ENCODE peak calls at places on chromosomes 12 and 14, in ten cellular contexts. X is GM23248; A is ACHN; L is Peyer's patch; R is OCI-LY7; U is foreskin melanocyte; F is HFFc6; C is central memory CD4-positive, alpha-beta T cell; B is heart right ventricle; I is hepatic stellate cell. S is an unnamed sample.

GRCh38 chr14:100871234-100872186 is 32.0 kb downstream of the RTL1 start:
- DNase-seq in L (no peak), R (no peak), F (peak; percentile 78), B (no peak), U (no peak), X (peak; percentile 82), I (no peak), A (no peak), C (no peak), S (peak; percentile 52)

GRCh38 chr14:101360045-101360931 is 201.0 kb upstream of the DIO3 start:
- DNase-seq in F (no peak), R (peak; percentile 96), A (no peak), X (peak; percentile 10), U (no peak), C (no peak), I (no peak), L (peak; percentile 74), B (peak; percentile 25), S (no peak)

GRCh38 chr12:25347716-25348261 is 97.1 kb upstream of the KRAS start:
- DNase-seq in X (peak; percentile 16), F (no peak), B (no peak), A (no peak), U (no peak), L (no peak), R (no peak), I (no peak), C (no peak), S (no peak)

GRCh38 chr12:97404093-97404492 is 58.5 kb upstream of the RMST start:
- DNase-seq in R (no peak), C (no peak), A (no peak), F (no peak), X (no peak), B (no peak), U (no peak), L (no peak), I (no peak), S (no peak)

GRCh38 chr14:92897922-92898599 is 24.9 kb upstream of the CHGA start:
- DNase-seq in F (no peak), R (no peak), L (no peak), A (no peak), C (no peak), U (no peak), B (no peak), X (peak; percentile 10), I (no peak), S (no peak)

GRCh38 chr14:54796961-54797360 is 105.7 kb downstream of the GCH1 start:
- DNase-seq in C (no peak), A (peak; percentile 43), I (peak; percentile 75), L (no peak), R (no peak), B (no peak), X (peak; percentile 82), F (peak; percentile 77), U (peak; percentile 48), S (peak; percentile 46)

GRCh38 chr14:77864085-77864484 is 64.2 kb downstream of the ADCK1 start:
- DNase-seq in X (no peak), L (no peak), C (no peak), A (no peak), R (no peak), U (no peak), F (no peak), B (no peak), I (no peak), S (no peak)

GRCh38 chr14:70188608-70189540 is at the start of gene SLC8A3:
- DNase-seq in X (peak; percentile 45), U (peak; percentile 15), C (no peak), F (peak; percentile 1), A (no peak), R (no peak), L (no peak), B (no peak), I (peak; percentile 43), S (no peak)

GRCh38 chr12:40031965-40032364 is 73.9 kb downstream of the SLC2A13 start:
- DNase-seq in U (no peak), B (no peak), R (no peak), F (no peak), L (no peak), X (no peak), C (no peak), I (no peak), A (peak; percentile 42), S (no peak)

GRCh38 chr12:10982244-10982643 is 4.5 kb downstream of the TAS2R50 start:
- DNase-seq in R (no peak), U (peak; percentile 20), C (peak; percentile 85), F (no peak), B (no peak), I (no peak), L (peak; percentile 49), X (no peak), A (no peak), S (no peak)

GRCh38 chr12:50232206-50232605 is 51.1 kb downstream of the LIMA1 start:
- DNase-seq in A (no peak), L (no peak), F (no peak), C (no peak), U (no peak), X (no peak), B (no peak), R (no peak), I (no peak), S (no peak)

GRCh38 chr12:15200703-15201102 is 20.5 kb downstream of the RERG start:
- DNase-seq in U (no peak), L (no peak), B (no peak), A (no peak), F (no peak), C (no peak), R (no peak), I (no peak), X (no peak), S (no peak)

GRCh38 chr12:53169644-53170043 is 10.9 kb upstream of the ZNF740 start:
- DNase-seq in B (no peak), F (no peak), I (no peak), X (no peak), A (no peak), U (no peak), R (no peak), C (no peak), L (no peak), S (no peak)

GRCh38 chr14:84252706-84253105 is 1277.2 kb upstream of the FLRT2 start:
- DNase-seq in L (no peak), X (no peak), I (no peak), B (no peak), A (no peak), U (no peak), F (no peak), R (no peak), C (no peak), S (no peak)

GRCh38 chr14:65506801-65507200 is 94.3 kb downstream of the FUT8 start:
- DNase-seq in A (no peak), F (no peak), B (no peak), C (no peak), L (no peak), R (no peak), X (no peak), U (no peak), I (no peak), S (no peak)

GRCh38 chr12:113347892-113348291 is 10.5 kb upstream of the PLBD2 start:
- DNase-seq in C (no peak), F (no peak), U (no peak), L (no peak), X (no peak), I (no peak), A (no peak), B (no peak), R (no peak), S (no peak)

GRCh38 chr12:113794774-113795173 is 171.4 kb downstream of the RBM19 start:
- DNase-seq in R (no peak), L (no peak), B (no peak), F (no peak), C (no peak), U (no peak), I (no peak), X (no peak), A (no peak), S (no peak)

GRCh38 chr12:101042211-101042610 is 167.8 kb downstream of the SLC5A8 start:
- DNase-seq in A (no peak), X (no peak), L (no peak), U (no peak), F (no peak), C (no peak), B (no peak), R (no peak), I (no peak), S (no peak)

GRCh38 chr12:68240975-68241374 is 12.4 kb downstream of the IL22 start:
- DNase-seq in U (no peak), I (no peak), B (no peak), F (no peak), R (peak; percentile 72), L (peak; percentile 71), X (peak; percentile 59), A (no peak), C (peak; percentile 43), S (no peak)

GRCh38 chr12:43676183-43676813 is 82.3 kb downstream of the PUS7L start:
- DNase-seq in F (no peak), I (no peak), U (peak; percentile 33), L (no peak), X (peak; percentile 24), A (peak; percentile 66), C (no peak), B (no peak), R (peak; percentile 34), S (no peak)

GRCh38 chr12:53725824-53726223 is 1.4 kb downstream of the CALCOCO1 start:
- DNase-seq in L (no peak), I (no peak), R (no peak), U (no peak), F (no peak), X (peak; percentile 59), A (peak; percentile 24), B (no peak), C (no peak), S (no peak)

GRCh38 chr12:95802482-95803264 is 12.1 kb upstream of the NTN4 start:
- DNase-seq in F (peak; percentile 86), A (peak; percentile 100), I (peak; percentile 32), B (no peak), U (no peak), X (peak; percentile 86), R (no peak), C (no peak), L (peak; percentile 46), S (no peak)

GRCh38 chr14:50762001-50762930 is 68.7 kb downstream of the NIN start:
- DNase-seq in R (no peak), F (peak; percentile 87), I (peak; percentile 69), C (no peak), A (no peak), L (no peak), B (no peak), U (no peak), X (peak; percentile 95), S (peak; percentile 28)

GRCh38 chr14:70921669-70922068 is 14.4 kb downstream of the PCNX1 start:
- DNase-seq in B (no peak), L (no peak), C (no peak), A (no peak), F (no peak), I (no peak), R (no peak), U (no peak), X (peak; percentile 73), S (no peak)

GRCh38 chr14:105471823-105472495 is 2.7 kb upstream of the CRIP2 start:
- DNase-seq in A (no peak), L (no peak), F (no peak), C (no peak), X (no peak), I (no peak), B (peak; percentile 68), U (no peak), R (no peak), S (no peak)

GRCh38 chr14:34693228-34693939 is 21.0 kb downstream of the CFL2 start:
- DNase-seq in X (peak; percentile 42), U (no peak), R (peak; percentile 24), F (no peak), C (peak; percentile 9), L (peak; percentile 69), I (no peak), B (no peak), A (peak; percentile 34), S (no peak)

GRCh38 chr12:1811948-1812291 is 8.4 kb upstream of the LRTM2 start:
- DNase-seq in R (no peak), F (no peak), I (no peak), C (no peak), A (no peak), X (no peak), L (no peak), B (no peak), U (no peak), S (no peak)

GRCh38 chr12:127509066-127509778 is 757.7 kb upstream of the TMEM132C start:
- DNase-seq in U (no peak), R (no peak), B (no peak), L (no peak), A (no peak), I (peak; percentile 47), C (no peak), F (peak; percentile 75), X (peak; percentile 82), S (no peak)

S was measured in H54.